ENCODE peak calls at places on chromosome 3, in six cellular contexts. P, T, H, G, V and Q are unnamed samples. For H3K4me1, the result is how much of the 10 kb centered on the place peaks cover.

GRCh38 chr3:104941785-104942184 is 424.9 kb upstream of the ALCAM start:
- DNase-seq in P (no peak), T (no peak), H (no peak), G (no peak), V (no peak), Q (no peak)

GRCh38 chr3:62965311-62965710 is 90.1 kb upstream of the CADPS start:
- DNase-seq in P (no peak), T (no peak), H (no peak), G (no peak), V (no peak), Q (no peak)

GRCh38 chr3:51950899-51951298 is 4.3 kb upstream of the GPR62 start:
- DNase-seq in P (no peak), T (no peak), H (no peak), G (no peak), V (no peak), Q (no peak)

GRCh38 chr3:62529230-62529629 is 155.9 kb upstream of the FEZF2 start:
- DNase-seq in P (no peak), T (peak), H (peak), G (no peak), V (no peak), Q (no peak)

GRCh38 chr3:145116769-145117168 is 1044.2 kb downstream of the PLOD2 start:
- DNase-seq in P (no peak), T (no peak), H (no peak), G (no peak), V (no peak), Q (no peak)

GRCh38 chr3:181868576-181868975 is 156.9 kb downstream of the SOX2 start:
- DNase-seq in P (no peak), T (no peak), H (peak), G (no peak), V (no peak), Q (no peak)

GRCh38 chr3:132246212-132246611 is 71.0 kb upstream of the ACP3 start:
- DNase-seq in P (no peak), T (no peak), H (no peak), G (no peak), V (no peak), Q (no peak)

GRCh38 chr3:61938878-61939549 is 377.6 kb downstream of the PTPRG start:
- DNase-seq in P (no peak), T (no peak), H (peak), G (no peak), V (no peak), Q (no peak)

GRCh38 chr3:169171739-169172138 is 491.8 kb downstream of the MECOM start:
- DNase-seq in P (no peak), T (no peak), H (no peak), G (no peak), V (no peak), Q (no peak)

GRCh38 chr3:111073186-111073585 is 1.6 kb downstream of the NECTIN3 start:
- DNase-seq in P (no peak), T (no peak), H (no peak), G (no peak), V (no peak), Q (no peak)

GRCh38 chr3:111070772-111071256 is 802 bp upstream of the NECTIN3 start:
- DNase-seq in P (no peak), T (no peak), H (no peak), G (no peak), V (peak), Q (no peak)

GRCh38 chr3:111071257-111072015 is at the start of gene NECTIN3:
- DNase-seq in P (peak), T (peak), H (peak), G (peak), V (peak), Q (peak)

GRCh38 chr3:111069974-111070751 is 1.5 kb upstream of the NECTIN3 start:
- DNase-seq in P (peak), T (no peak), H (peak), G (no peak), V (no peak), Q (no peak)

GRCh38 chr3:111072016-111072891 is 638 bp downstream of the NECTIN3 start:
- DNase-seq in P (peak), T (no peak), H (no peak), G (no peak), V (no peak), Q (peak)
- H3K4me3 ChIP-seq in P (peak), T (peak), H (peak), G (peak), V (peak), Q (peak)

GRCh38 chr3:179067839-179068238 is 3.8 kb downstream of the ZMAT3 start:
- DNase-seq in P (no peak), T (no peak), H (no peak), G (no peak), V (no peak), Q (no peak)
- H3K4me1 ChIP-seq in P (under half), T (under half), H (under half), G (under half), V (under half), Q (under half)

DNA sequence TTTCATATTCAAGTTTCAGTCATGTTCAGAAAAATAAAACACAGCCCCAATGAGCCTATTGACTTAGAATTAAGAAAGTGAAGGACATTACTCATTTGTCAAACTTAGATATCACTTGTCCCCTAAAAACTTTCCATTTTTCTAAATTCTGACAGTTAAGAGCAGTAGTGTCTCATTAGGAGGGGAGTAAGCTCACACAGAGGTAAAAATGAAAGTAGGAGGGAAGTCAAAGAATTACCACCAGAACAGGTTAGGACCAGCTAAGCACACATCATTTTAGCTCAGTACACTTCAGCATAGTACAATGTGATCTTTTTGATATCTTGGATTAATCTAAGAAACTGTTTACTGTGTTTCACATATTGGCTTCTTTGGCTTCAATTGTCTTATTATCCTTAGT is 64.3 kb downstream of the OSTN start:
- DNase-seq in P (no peak), T (no peak), H (no peak), G (no peak), V (no peak), Q (no peak)
- H3K4me3 ChIP-seq in P (peak), T (no peak), H (no peak), G (no peak), V (peak), Q (peak)

DNA sequence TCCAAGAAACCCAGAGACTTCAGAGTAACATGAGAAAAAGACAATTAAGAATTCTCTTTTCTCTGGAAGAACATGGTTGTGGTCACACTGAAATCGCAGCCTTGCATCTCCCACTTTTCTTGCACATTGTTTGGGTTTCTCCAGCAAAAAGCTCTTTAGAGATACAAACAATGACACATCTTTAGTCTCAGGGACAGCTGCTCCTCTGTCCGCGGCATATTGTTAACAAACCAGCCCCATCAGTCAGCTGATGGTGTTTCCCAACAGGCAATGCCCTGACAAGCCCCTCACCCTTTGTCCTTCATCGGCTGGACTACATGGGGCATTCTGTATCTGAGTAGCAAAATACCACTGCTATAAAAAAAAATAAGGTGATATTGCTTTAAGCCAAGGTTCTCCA is 53.4 kb downstream of the UMPS start:
- DNase-seq in P (no peak), T (no peak), H (no peak), G (no peak), V (no peak), Q (no peak)
- H3K4me1 ChIP-seq in P (under half), T (under half), H (under half), G (half or more), V (under half), Q (half or more)

GRCh38 chr3:50278106-50278867 is 600 bp upstream of the LSMEM2 start:
- DNase-seq in P (no peak), T (no peak), H (no peak), G (no peak), V (no peak), Q (no peak)

GRCh38 chr3:50276762-50277101 is 2.2 kb upstream of the LSMEM2 start:
- DNase-seq in P (no peak), T (no peak), H (no peak), G (no peak), V (no peak), Q (no peak)

GRCh38 chr3:50275996-50276761 is 2.7 kb upstream of the LSMEM2 start:
- DNase-seq in P (no peak), T (no peak), H (no peak), G (no peak), V (no peak), Q (no peak)

GRCh38 chr3:50279255-50280016 is 549 bp downstream of the LSMEM2 start:
- DNase-seq in P (no peak), T (no peak), H (no peak), G (no peak), V (no peak), Q (no peak)

GRCh38 chr3:50278868-50279224 is at the start of gene LSMEM2:
- DNase-seq in P (no peak), T (no peak), H (no peak), G (no peak), V (no peak), Q (peak)
- H3K4me3 ChIP-seq in P (no peak), T (no peak), H (no peak), G (no peak), V (peak), Q (no peak)

DNA sequence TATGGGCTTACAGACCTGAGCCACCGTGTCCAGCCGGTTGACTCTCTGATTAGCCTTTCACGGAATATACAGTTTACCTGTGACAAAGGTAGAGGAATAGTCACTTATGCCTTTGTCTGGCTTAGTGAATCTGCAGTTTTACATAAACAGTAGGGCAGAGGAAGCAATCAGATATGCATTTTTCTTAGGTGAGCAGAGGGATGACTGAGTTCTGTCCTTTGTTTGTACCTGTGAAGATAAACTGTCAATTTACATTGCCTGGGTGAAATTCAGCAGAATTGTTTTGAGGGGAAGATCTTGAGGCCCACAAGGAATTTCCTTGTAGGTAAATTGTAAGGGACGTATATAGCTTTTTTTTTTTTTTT is 10.8 kb downstream of the EDEM1 start:
- DNase-seq in P (no peak), T (no peak), H (no peak), G (no peak), V (no peak), Q (no peak)
- H3K4me1 ChIP-seq in P (under half), T (under half), H (under half), G (under half), V (under half), Q (under half)

GRCh38 chr3:108605491-108605890 is 16.0 kb downstream of the DZIP3 start:
- DNase-seq in P (no peak), T (no peak), H (no peak), G (no peak), V (no peak), Q (no peak)
- H3K4me3 ChIP-seq in P (no peak), T (no peak), H (no peak), G (no peak), V (no peak), Q (no peak)

GRCh38 chr3:149603126-149604074 is 54.4 kb downstream of the WWTR1 start:
- DNase-seq in P (no peak), T (no peak), H (no peak), G (no peak), V (no peak), Q (no peak)
- H3K4me1 ChIP-seq in P (under half), T (under half), H (under half), G (half or more), V (under half), Q (under half)

DNA sequence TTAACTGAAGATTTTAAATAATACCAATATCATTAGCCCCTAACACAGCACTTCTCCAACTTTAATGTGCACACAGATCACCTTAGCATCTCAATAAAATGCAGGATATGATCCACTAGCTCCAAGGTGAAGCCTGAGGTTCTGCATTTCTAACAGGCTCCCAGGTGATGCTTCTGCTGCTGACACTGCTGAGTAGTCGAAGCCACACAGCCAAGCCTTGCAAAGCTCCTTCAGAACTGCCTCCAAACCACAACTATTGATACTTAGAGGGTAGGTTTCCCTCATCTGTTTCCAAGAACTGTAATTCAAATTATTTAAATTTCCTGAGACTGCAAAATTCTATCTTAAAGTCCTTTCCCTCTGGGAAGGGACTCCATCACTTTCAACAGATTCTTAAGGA is 3.9 kb downstream of the RIOX2 start:
- DNase-seq in P (no peak), T (no peak), H (no peak), G (no peak), V (no peak), Q (no peak)
- H3K4me3 ChIP-seq in P (no peak), T (no peak), H (no peak), G (no peak), V (no peak), Q (no peak)